ENCODE peak calls at places on chromosomes 4 and X, in ten cellular contexts. One of them, this sample, is unnamed.

GRCh38 chrX:110733166-110733565 is 62.5 kb downstream of the CHRDL1 start:
- DNase-seq in ovary: no peak
- DNase-seq in cardiac muscle cell: no peak
- DNase-seq in mammary epithelial cell: peak; percentile 40
- DNase-seq in AG10803: no peak
- DNase-seq in fibroblast of lung: peak; percentile 41
- DNase-seq in GM12865: no peak
- DNase-seq in fibroblast of mammary gland: peak; percentile 81
- DNase-seq in sigmoid colon: no peak
- DNase-seq in left ventricle myocardium inferior: no peak
- DNase-seq in this sample: no peak

GRCh38 chrX:47204970-47205369 is 11.3 kb downstream of the UBA1 start:
- DNase-seq in ovary: no peak
- DNase-seq in cardiac muscle cell: no peak
- DNase-seq in mammary epithelial cell: no peak
- DNase-seq in AG10803: no peak
- DNase-seq in fibroblast of lung: no peak
- DNase-seq in GM12865: no peak
- DNase-seq in fibroblast of mammary gland: no peak
- DNase-seq in sigmoid colon: no peak
- DNase-seq in left ventricle myocardium inferior: no peak
- DNase-seq in this sample: no peak

GRCh38 chr4:8542776-8543525 is 37.2 kb upstream of the GPR78 start:
- DNase-seq in ovary: no peak
- DNase-seq in cardiac muscle cell: no peak
- DNase-seq in mammary epithelial cell: no peak
- DNase-seq in AG10803: peak; percentile 74
- DNase-seq in fibroblast of lung: no peak
- DNase-seq in GM12865: no peak
- DNase-seq in fibroblast of mammary gland: no peak
- DNase-seq in sigmoid colon: peak; percentile 37
- DNase-seq in left ventricle myocardium inferior: no peak
- DNase-seq in this sample: no peak

GRCh38 chrX:10175317-10175871 is 18.6 kb downstream of the CLCN4 start:
- DNase-seq in ovary: peak; percentile 52
- DNase-seq in cardiac muscle cell: no peak
- DNase-seq in mammary epithelial cell: no peak
- DNase-seq in AG10803: peak; percentile 62
- DNase-seq in fibroblast of lung: peak; percentile 82
- DNase-seq in GM12865: no peak
- DNase-seq in fibroblast of mammary gland: peak; percentile 70
- DNase-seq in sigmoid colon: peak; percentile 74
- DNase-seq in left ventricle myocardium inferior: no peak
- DNase-seq in this sample: peak; percentile 56

GRCh38 chrX:38816158-38816557 is 14.9 kb downstream of the MID1IP1 start:
- DNase-seq in ovary: no peak
- DNase-seq in cardiac muscle cell: no peak
- DNase-seq in mammary epithelial cell: no peak
- DNase-seq in AG10803: no peak
- DNase-seq in fibroblast of lung: no peak
- DNase-seq in GM12865: no peak
- DNase-seq in fibroblast of mammary gland: no peak
- DNase-seq in sigmoid colon: no peak
- DNase-seq in left ventricle myocardium inferior: no peak
- DNase-seq in this sample: no peak

GRCh38 chr4:33226133-33226532 is 2506.0 kb downstream of the PCDH7 start:
- DNase-seq in ovary: no peak
- DNase-seq in cardiac muscle cell: no peak
- DNase-seq in mammary epithelial cell: no peak
- DNase-seq in AG10803: no peak
- DNase-seq in fibroblast of lung: no peak
- DNase-seq in GM12865: no peak
- DNase-seq in fibroblast of mammary gland: no peak
- DNase-seq in sigmoid colon: no peak
- DNase-seq in left ventricle myocardium inferior: no peak
- DNase-seq in this sample: no peak

GRCh38 chrX:14832151-14832550 is 40.7 kb downstream of the FANCB start:
- DNase-seq in ovary: no peak
- DNase-seq in cardiac muscle cell: no peak
- DNase-seq in mammary epithelial cell: no peak
- DNase-seq in AG10803: peak; percentile 54
- DNase-seq in fibroblast of lung: peak; percentile 71
- DNase-seq in GM12865: no peak
- DNase-seq in fibroblast of mammary gland: peak; percentile 61
- DNase-seq in sigmoid colon: no peak
- DNase-seq in left ventricle myocardium inferior: no peak
- DNase-seq in this sample: peak; percentile 18

GRCh38 chr4:2535386-2536192 is 858 bp upstream of the FAM193A start:
- DNase-seq in ovary: peak; percentile 81
- DNase-seq in cardiac muscle cell: peak; percentile 53
- DNase-seq in mammary epithelial cell: no peak
- DNase-seq in AG10803: peak; percentile 29
- DNase-seq in fibroblast of lung: peak; percentile 36
- DNase-seq in GM12865: peak; percentile 68
- DNase-seq in fibroblast of mammary gland: peak; percentile 26
- DNase-seq in sigmoid colon: peak; percentile 80
- DNase-seq in left ventricle myocardium inferior: peak; percentile 50
- DNase-seq in this sample: no peak

GRCh38 chr4:73387552-73387951 is 16.5 kb upstream of the ALB start:
- DNase-seq in ovary: no peak
- DNase-seq in cardiac muscle cell: no peak
- DNase-seq in mammary epithelial cell: no peak
- DNase-seq in AG10803: no peak
- DNase-seq in fibroblast of lung: no peak
- DNase-seq in GM12865: no peak
- DNase-seq in fibroblast of mammary gland: no peak
- DNase-seq in sigmoid colon: no peak
- DNase-seq in left ventricle myocardium inferior: no peak
- DNase-seq in this sample: no peak

GRCh38 chr4:73379946-73380345 is 24.1 kb upstream of the ALB start:
- DNase-seq in ovary: no peak
- DNase-seq in cardiac muscle cell: no peak
- DNase-seq in mammary epithelial cell: peak; percentile 45
- DNase-seq in AG10803: no peak
- DNase-seq in fibroblast of lung: no peak
- DNase-seq in GM12865: no peak
- DNase-seq in fibroblast of mammary gland: no peak
- DNase-seq in sigmoid colon: no peak
- DNase-seq in left ventricle myocardium inferior: no peak
- DNase-seq in this sample: no peak

GRCh38 chr4:73378887-73379286 is 25.2 kb upstream of the ALB start:
- DNase-seq in ovary: no peak
- DNase-seq in cardiac muscle cell: no peak
- DNase-seq in mammary epithelial cell: no peak
- DNase-seq in AG10803: no peak
- DNase-seq in fibroblast of lung: no peak
- DNase-seq in GM12865: no peak
- DNase-seq in fibroblast of mammary gland: no peak
- DNase-seq in sigmoid colon: no peak
- DNase-seq in left ventricle myocardium inferior: no peak
- DNase-seq in this sample: no peak

GRCh38 chr4:73381214-73381613 is 22.9 kb upstream of the ALB start:
- DNase-seq in ovary: no peak
- DNase-seq in cardiac muscle cell: no peak
- DNase-seq in mammary epithelial cell: no peak
- DNase-seq in AG10803: no peak
- DNase-seq in fibroblast of lung: no peak
- DNase-seq in GM12865: no peak
- DNase-seq in fibroblast of mammary gland: no peak
- DNase-seq in sigmoid colon: no peak
- DNase-seq in left ventricle myocardium inferior: no peak
- DNase-seq in this sample: no peak

GRCh38 chr4:73383452-73383851 is 20.6 kb upstream of the ALB start:
- DNase-seq in ovary: no peak
- DNase-seq in cardiac muscle cell: no peak
- DNase-seq in mammary epithelial cell: no peak
- DNase-seq in AG10803: no peak
- DNase-seq in fibroblast of lung: no peak
- DNase-seq in GM12865: no peak
- DNase-seq in fibroblast of mammary gland: no peak
- DNase-seq in sigmoid colon: no peak
- DNase-seq in left ventricle myocardium inferior: no peak
- DNase-seq in this sample: no peak
- H3K4me3 ChIP-seq in ovary: no peak overlapping the region
- H3K4me3 ChIP-seq in cardiac muscle cell: no peak overlapping the region
- H3K4me3 ChIP-seq in mammary epithelial cell: no peak overlapping the region
- H3K4me3 ChIP-seq in AG10803: no peak overlapping the region
- H3K4me3 ChIP-seq in fibroblast of lung: no peak overlapping the region
- H3K4me3 ChIP-seq in GM12865: no peak overlapping the region
- H3K4me3 ChIP-seq in fibroblast of mammary gland: no peak overlapping the region
- H3K4me3 ChIP-seq in sigmoid colon: no peak overlapping the region
- H3K4me3 ChIP-seq in left ventricle myocardium inferior: no peak overlapping the region
- H3K4me3 ChIP-seq in this sample: no peak overlapping the region

GRCh38 chrX:71096702-71097032 is 1.0 kb downstream of the FOXO4 start:
- DNase-seq in ovary: no peak
- DNase-seq in cardiac muscle cell: no peak
- DNase-seq in mammary epithelial cell: no peak
- DNase-seq in AG10803: no peak
- DNase-seq in fibroblast of lung: no peak
- DNase-seq in GM12865: no peak
- DNase-seq in fibroblast of mammary gland: no peak
- DNase-seq in sigmoid colon: no peak
- DNase-seq in left ventricle myocardium inferior: no peak
- DNase-seq in this sample: no peak

GRCh38 chrX:71095971-71096701 is 485 bp downstream of the FOXO4 start:
- DNase-seq in ovary: no peak
- DNase-seq in cardiac muscle cell: no peak
- DNase-seq in mammary epithelial cell: peak; percentile 25
- DNase-seq in AG10803: no peak
- DNase-seq in fibroblast of lung: peak; percentile 47
- DNase-seq in GM12865: peak; percentile 54
- DNase-seq in fibroblast of mammary gland: peak; percentile 28
- DNase-seq in sigmoid colon: no peak
- DNase-seq in left ventricle myocardium inferior: no peak
- DNase-seq in this sample: peak; percentile 2

GRCh38 chrX:71098951-71099506 is 3.4 kb downstream of the FOXO4 start:
- DNase-seq in ovary: no peak
- DNase-seq in cardiac muscle cell: no peak
- DNase-seq in mammary epithelial cell: no peak
- DNase-seq in AG10803: no peak
- DNase-seq in fibroblast of lung: no peak
- DNase-seq in GM12865: no peak
- DNase-seq in fibroblast of mammary gland: no peak
- DNase-seq in sigmoid colon: no peak
- DNase-seq in left ventricle myocardium inferior: no peak
- DNase-seq in this sample: no peak

GRCh38 chrX:71099736-71100135 is 4.1 kb downstream of the FOXO4 start:
- DNase-seq in ovary: no peak
- DNase-seq in cardiac muscle cell: no peak
- DNase-seq in mammary epithelial cell: no peak
- DNase-seq in AG10803: no peak
- DNase-seq in fibroblast of lung: no peak
- DNase-seq in GM12865: no peak
- DNase-seq in fibroblast of mammary gland: no peak
- DNase-seq in sigmoid colon: no peak
- DNase-seq in left ventricle myocardium inferior: no peak
- DNase-seq in this sample: no peak

GRCh38 chrX:71098302-71098701 is 2.7 kb downstream of the FOXO4 start:
- DNase-seq in ovary: peak; percentile 47
- DNase-seq in cardiac muscle cell: peak; percentile 65
- DNase-seq in mammary epithelial cell: no peak
- DNase-seq in AG10803: peak; percentile 35
- DNase-seq in fibroblast of lung: peak; percentile 25
- DNase-seq in GM12865: peak; percentile 76
- DNase-seq in fibroblast of mammary gland: peak; percentile 42
- DNase-seq in sigmoid colon: peak; percentile 77
- DNase-seq in left ventricle myocardium inferior: peak; percentile 40
- DNase-seq in this sample: no peak
- TF ChIP-seq CTCF in ovary: peak; percentile 30
- TF ChIP-seq CTCF in cardiac muscle cell: peak; percentile 51
- TF ChIP-seq CTCF in mammary epithelial cell: peak; percentile 47
- TF ChIP-seq CTCF in AG10803: peak; percentile 46
- TF ChIP-seq CTCF in fibroblast of lung: peak; percentile 31
- TF ChIP-seq CTCF in GM12865: peak; percentile 55
- TF ChIP-seq CTCF in fibroblast of mammary gland: peak; percentile 37
- TF ChIP-seq CTCF in sigmoid colon: peak; percentile 21
- TF ChIP-seq CTCF in left ventricle myocardium inferior: peak; percentile 57
- TF ChIP-seq CTCF in this sample: peak; percentile 34

DNA sequence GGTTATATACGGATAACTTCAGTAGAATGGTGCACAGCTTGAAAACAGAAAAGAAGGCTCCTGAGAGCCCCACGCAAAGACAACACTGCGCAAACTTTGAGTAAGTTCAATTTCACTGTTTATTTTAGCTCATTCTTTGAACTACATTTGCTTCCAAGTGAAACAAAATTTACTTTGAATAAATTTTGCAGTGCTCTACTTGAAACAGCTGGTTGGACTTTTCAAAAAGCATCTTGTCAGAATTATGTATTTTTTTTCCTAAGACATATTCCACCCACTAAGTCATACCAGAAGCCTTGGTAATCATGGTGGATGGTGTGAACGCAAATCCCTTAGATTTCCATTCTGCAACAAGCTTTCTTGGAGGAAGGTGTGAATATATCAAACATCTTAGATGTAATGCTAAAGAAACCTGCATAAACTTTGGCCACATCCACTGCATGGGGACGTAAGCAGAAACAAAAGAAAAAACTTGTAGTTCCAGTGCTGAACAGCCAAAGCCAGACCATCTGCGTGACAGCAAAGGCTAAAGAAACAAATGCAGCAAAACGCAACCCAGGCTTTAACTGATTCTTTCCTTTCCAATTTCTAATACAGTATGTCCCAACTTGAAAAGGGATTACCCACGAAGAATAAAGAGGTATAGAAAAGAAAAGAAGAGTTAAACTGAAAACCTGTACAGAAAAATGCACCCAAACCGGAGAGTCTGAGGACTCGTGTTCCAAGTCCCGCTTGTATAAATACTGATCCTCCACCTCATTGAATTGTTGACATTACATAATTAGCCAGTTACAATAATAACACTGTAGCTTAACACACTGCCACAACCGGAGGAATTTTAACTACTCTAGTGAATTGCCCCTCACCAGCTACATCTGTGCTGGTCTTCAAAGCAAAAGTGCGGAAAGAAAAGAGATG is 90.9 kb downstream of the SH3RF1 start:
- DNase-seq in ovary: no peak
- DNase-seq in cardiac muscle cell: no peak
- DNase-seq in mammary epithelial cell: no peak
- DNase-seq in AG10803: peak; percentile 44
- DNase-seq in fibroblast of lung: peak; percentile 53
- DNase-seq in GM12865: no peak
- DNase-seq in fibroblast of mammary gland: no peak
- DNase-seq in sigmoid colon: no peak
- DNase-seq in left ventricle myocardium inferior: no peak
- DNase-seq in this sample: no peak
- H3K4me3 ChIP-seq in ovary: no peak overlapping the region
- H3K4me3 ChIP-seq in cardiac muscle cell: no peak overlapping the region
- H3K4me3 ChIP-seq in mammary epithelial cell: no peak overlapping the region
- H3K4me3 ChIP-seq in AG10803: peak overlapping the region; percentile 2
- H3K4me3 ChIP-seq in fibroblast of lung: peak overlapping the region; percentile 34
- H3K4me3 ChIP-seq in GM12865: no peak overlapping the region
- H3K4me3 ChIP-seq in fibroblast of mammary gland: no peak overlapping the region
- H3K4me3 ChIP-seq in sigmoid colon: no peak overlapping the region
- H3K4me3 ChIP-seq in left ventricle myocardium inferior: no peak overlapping the region
- H3K4me3 ChIP-seq in this sample: no peak overlapping the region

DNA sequence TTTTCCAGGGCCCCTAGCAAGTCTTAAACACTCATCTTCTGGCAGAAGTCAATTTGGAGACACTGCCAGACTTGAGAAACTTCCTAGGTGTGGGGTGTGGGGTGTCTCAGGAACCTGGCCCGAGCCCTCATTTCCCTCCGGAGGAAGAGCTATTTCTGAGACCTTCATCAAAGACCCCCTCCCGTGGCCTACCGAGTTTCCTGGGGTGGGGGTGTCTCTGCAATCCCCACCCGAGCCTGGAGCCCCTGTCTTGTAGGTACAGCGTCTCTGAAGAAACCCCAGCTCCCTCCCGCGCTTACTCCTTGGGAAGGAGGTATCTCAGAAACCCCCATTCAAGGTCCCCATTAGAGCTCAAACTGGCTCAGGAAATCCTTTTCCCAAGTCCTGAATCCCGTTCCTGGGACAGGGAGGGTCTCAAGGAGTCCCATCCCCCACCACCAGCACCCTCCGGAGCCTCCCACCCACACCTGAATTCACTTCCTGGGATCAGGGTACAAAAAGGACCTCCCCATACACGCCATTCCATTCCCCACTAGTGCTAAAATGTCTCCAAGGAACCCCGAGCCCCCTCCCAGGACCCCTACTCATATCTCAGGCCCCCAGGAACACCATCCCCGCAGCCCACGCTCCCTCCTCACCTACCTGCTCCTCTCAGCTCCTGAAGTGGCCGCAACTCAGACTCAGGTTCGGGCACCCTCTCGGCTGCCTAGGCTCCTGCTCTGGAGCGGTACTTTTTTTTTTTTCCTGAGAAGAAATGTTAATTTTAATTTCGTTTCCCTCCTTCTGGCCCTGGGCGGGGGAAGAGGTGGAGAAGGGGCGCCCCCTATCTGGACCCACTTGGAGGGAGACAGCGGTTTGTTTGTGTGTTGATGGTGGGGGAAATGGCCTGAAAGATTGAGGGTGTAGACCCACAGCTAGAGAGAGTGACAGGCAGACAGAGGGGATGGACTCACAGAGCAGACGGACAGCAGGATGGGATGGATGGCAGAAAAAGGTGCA is 1.1 kb downstream of the SLC38A5 start:
- DNase-seq in ovary: no peak
- DNase-seq in cardiac muscle cell: no peak
- DNase-seq in mammary epithelial cell: no peak
- DNase-seq in AG10803: no peak
- DNase-seq in fibroblast of lung: no peak
- DNase-seq in GM12865: peak; percentile 56
- DNase-seq in fibroblast of mammary gland: no peak
- DNase-seq in sigmoid colon: peak; percentile 52
- DNase-seq in left ventricle myocardium inferior: no peak
- DNase-seq in this sample: no peak
- TF ChIP-seq CTCF in ovary: no peak
- TF ChIP-seq CTCF in cardiac muscle cell: peak; percentile 11
- TF ChIP-seq CTCF in mammary epithelial cell: no peak
- TF ChIP-seq CTCF in AG10803: peak; percentile 11
- TF ChIP-seq CTCF in fibroblast of lung: peak; percentile 13
- TF ChIP-seq CTCF in GM12865: peak; percentile 33
- TF ChIP-seq CTCF in fibroblast of mammary gland: no peak
- TF ChIP-seq CTCF in sigmoid colon: no peak
- TF ChIP-seq CTCF in left ventricle myocardium inferior: no peak
- TF ChIP-seq CTCF in this sample: peak; percentile 10